ENCODE peak calls at places on chromosome 20, in four cellular contexts. One of them, this sample, is unnamed. For H3K4me1, the result is how much of the 10 kb centered on the place peaks cover.

GRCh38 chr20:23569570-23569969 is 1.3 kb upstream of the CST9L start:
- DNase-seq in ovary: no peak
- DNase-seq in psoas muscle: no peak
- DNase-seq in body of pancreas: no peak
- DNase-seq in this sample: no peak

GRCh38 chr20:39004508-39004907 is 42.4 kb downstream of the DHX35 start:
- DNase-seq in ovary: no peak
- DNase-seq in body of pancreas: peak
- DNase-seq in psoas muscle: no peak
- DNase-seq in this sample: no peak

GRCh38 chr20:4067600-4068261 is 52.4 kb upstream of the RNF24 start:
- DNase-seq in ovary: no peak
- DNase-seq in body of pancreas: no peak
- DNase-seq in psoas muscle: no peak
- DNase-seq in this sample: no peak

GRCh38 chr20:39829255-39829654 is 859.8 kb downstream of the MAFB start:
- DNase-seq in psoas muscle: no peak
- DNase-seq in body of pancreas: no peak
- DNase-seq in ovary: no peak
- DNase-seq in this sample: peak

GRCh38 chr20:48008850-48009535 is 223.7 kb upstream of the SULF2 start:
- DNase-seq in psoas muscle: no peak
- DNase-seq in ovary: no peak
- DNase-seq in body of pancreas: no peak
- DNase-seq in this sample: no peak

GRCh38 chr20:51388227-51388626 is 154.3 kb downstream of the NFATC2 start:
- DNase-seq in body of pancreas: no peak
- DNase-seq in psoas muscle: no peak
- DNase-seq in ovary: no peak
- DNase-seq in this sample: no peak

GRCh38 chr20:25227317-25227831 is 20.5 kb upstream of the PYGB start:
- DNase-seq in psoas muscle: no peak
- DNase-seq in body of pancreas: no peak
- DNase-seq in ovary: no peak
- DNase-seq in this sample: no peak

GRCh38 chr20:21693322-21693721 is 12.1 kb upstream of the PAX1 start:
- DNase-seq in psoas muscle: no peak
- DNase-seq in ovary: no peak
- DNase-seq in body of pancreas: no peak
- DNase-seq in this sample: no peak

GRCh38 chr20:63775096-63775978 is 35.8 kb downstream of the SLC2A4RG start:
- DNase-seq in ovary: peak
- DNase-seq in body of pancreas: peak
- DNase-seq in psoas muscle: peak
- DNase-seq in this sample: peak

GRCh38 chr20:63254237-63254535 is at the start of gene NKAIN4:
- DNase-seq in ovary: no peak
- DNase-seq in body of pancreas: no peak
- DNase-seq in psoas muscle: no peak
- DNase-seq in this sample: no peak

GRCh38 chr20:21048841-21049273 is 57.3 kb downstream of the LINC00237 start:
- DNase-seq in ovary: no peak
- DNase-seq in psoas muscle: peak
- DNase-seq in body of pancreas: peak
- DNase-seq in this sample: no peak

GRCh38 chr20:6920991-6921613 is 153.6 kb downstream of the BMP2 start:
- DNase-seq in body of pancreas: peak
- DNase-seq in ovary: no peak
- DNase-seq in psoas muscle: no peak
- DNase-seq in this sample: no peak
- H3K4me1 ChIP-seq in body of pancreas: under half
- H3K4me1 ChIP-seq in ovary: under half
- H3K4me1 ChIP-seq in psoas muscle: under half
- H3K4me1 ChIP-seq in this sample: under half

GRCh38 chr20:53678315-53678989 is 84.8 kb upstream of the ZNF217 start:
- DNase-seq in ovary: no peak
- DNase-seq in body of pancreas: no peak
- DNase-seq in psoas muscle: no peak
- DNase-seq in this sample: no peak

GRCh38 chr20:53678990-53679596 is 85.5 kb upstream of the ZNF217 start:
- DNase-seq in ovary: no peak
- DNase-seq in body of pancreas: no peak
- DNase-seq in psoas muscle: no peak
- DNase-seq in this sample: no peak

GRCh38 chr20:53677447-53678314 is 84.0 kb upstream of the ZNF217 start:
- DNase-seq in psoas muscle: no peak
- DNase-seq in ovary: no peak
- DNase-seq in body of pancreas: peak
- DNase-seq in this sample: peak

GRCh38 chr20:53681352-53682212 is 87.9 kb upstream of the ZNF217 start:
- DNase-seq in ovary: no peak
- DNase-seq in psoas muscle: no peak
- DNase-seq in body of pancreas: peak
- DNase-seq in this sample: no peak

GRCh38 chr20:53679597-53680309 is 86.1 kb upstream of the ZNF217 start:
- DNase-seq in psoas muscle: no peak
- DNase-seq in body of pancreas: no peak
- DNase-seq in ovary: no peak
- DNase-seq in this sample: no peak
- H3K27ac ChIP-seq in psoas muscle: no peak
- H3K27ac ChIP-seq in body of pancreas: no peak
- H3K27ac ChIP-seq in ovary: no peak
- H3K27ac ChIP-seq in this sample: no peak

GRCh38 chr20:19992996-19993908 is 23.9 kb upstream of the NAA20 start:
- DNase-seq in ovary: no peak
- DNase-seq in psoas muscle: no peak
- DNase-seq in body of pancreas: peak
- DNase-seq in this sample: peak
- H3K4me1 ChIP-seq in ovary: under half
- H3K4me1 ChIP-seq in psoas muscle: half or more
- H3K4me1 ChIP-seq in body of pancreas: under half
- H3K4me1 ChIP-seq in this sample: under half

DNA sequence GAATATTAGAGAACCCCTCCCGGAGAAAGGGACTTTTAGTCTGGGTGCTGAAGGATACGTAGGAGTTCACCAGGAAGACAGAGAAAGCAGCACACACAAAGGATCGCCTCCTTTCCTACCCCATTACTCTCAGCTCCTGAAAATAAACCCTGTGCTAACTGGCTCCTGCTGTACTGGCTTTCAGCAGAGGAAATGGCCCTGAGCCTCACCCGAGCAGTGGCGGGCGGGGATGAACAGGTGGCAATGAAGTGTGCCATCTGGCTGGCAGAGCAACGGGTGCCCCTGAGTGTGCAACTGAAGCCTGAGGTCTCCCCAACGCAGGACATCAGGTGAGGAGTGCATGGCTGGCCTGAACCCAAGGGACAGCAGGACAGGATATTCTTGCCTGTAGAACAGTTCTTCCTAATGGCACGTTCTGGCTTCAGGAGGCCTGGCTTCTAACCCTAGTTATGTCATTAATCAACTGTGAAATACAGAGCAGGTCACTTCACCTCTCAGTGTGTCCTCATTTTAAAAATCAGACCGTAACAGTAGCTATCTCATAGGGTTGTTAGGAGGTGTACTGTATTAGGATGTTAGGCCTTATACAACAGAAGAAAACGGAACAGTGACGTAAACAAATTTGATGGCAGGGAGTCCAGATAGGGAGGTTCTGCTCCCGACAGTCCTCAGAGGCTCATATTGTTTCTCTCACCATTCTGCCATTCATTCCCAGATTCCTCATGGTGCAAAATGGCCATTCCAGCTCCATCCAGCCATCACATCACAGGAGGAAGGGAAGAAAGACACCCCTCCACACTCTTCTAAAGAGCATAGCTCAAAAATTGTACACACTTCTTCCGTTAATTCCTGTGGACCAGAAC is 1.8 kb downstream of the RBCK1 start:
- DNase-seq in ovary: no peak
- DNase-seq in psoas muscle: peak
- DNase-seq in body of pancreas: peak
- DNase-seq in this sample: no peak
- H3K27ac ChIP-seq in ovary: no peak
- H3K27ac ChIP-seq in psoas muscle: peak
- H3K27ac ChIP-seq in body of pancreas: peak
- H3K27ac ChIP-seq in this sample: no peak

DNA sequence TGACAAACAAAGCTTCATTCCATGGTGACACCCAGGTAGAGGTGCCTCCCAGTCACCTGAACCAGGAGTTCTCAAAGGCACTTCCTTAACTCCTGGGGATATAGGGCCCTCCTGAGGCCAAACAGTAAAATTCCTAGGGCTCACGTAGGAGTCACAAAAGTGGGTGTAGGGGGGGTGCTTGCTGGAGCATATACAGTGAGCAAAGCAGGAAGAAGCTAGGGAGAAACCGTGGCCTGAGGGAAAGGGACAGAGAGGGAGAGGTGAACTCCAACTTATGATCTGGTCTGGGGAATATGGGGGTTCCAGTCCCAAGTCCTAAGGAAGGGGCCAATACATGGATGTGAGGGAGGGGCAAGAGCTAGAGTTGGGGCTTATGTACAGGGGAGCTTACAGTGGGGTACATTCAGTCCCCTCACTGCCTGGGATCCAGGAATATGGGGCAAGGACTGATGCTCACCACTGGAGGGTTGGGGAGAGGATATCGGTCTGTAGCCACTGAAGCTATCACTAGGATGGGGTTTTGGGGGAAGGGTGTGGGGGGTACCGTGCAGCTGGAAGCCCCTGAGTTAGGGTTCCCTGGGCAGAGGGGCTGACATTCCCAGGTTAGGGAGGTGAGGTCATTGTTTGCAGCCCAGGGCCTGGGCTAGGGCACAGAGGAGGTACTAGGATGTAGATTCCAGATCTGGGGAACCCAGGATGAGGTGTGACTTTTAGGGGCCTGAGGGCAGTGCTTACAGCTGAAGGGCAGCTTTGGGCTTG is 950 bp downstream of the PEDS1 start:
- DNase-seq in body of pancreas: peak
- DNase-seq in ovary: no peak
- DNase-seq in psoas muscle: no peak
- DNase-seq in this sample: peak
- H3K4me1 ChIP-seq in body of pancreas: half or more
- H3K4me1 ChIP-seq in ovary: under half
- H3K4me1 ChIP-seq in psoas muscle: under half
- H3K4me1 ChIP-seq in this sample: under half

GRCh38 chr20:5095454-5095853 is 24.3 kb downstream of the PCNA start:
- DNase-seq in body of pancreas: no peak
- DNase-seq in psoas muscle: no peak
- DNase-seq in ovary: no peak
- DNase-seq in this sample: no peak

GRCh38 chr20:5095931-5096330 is 23.8 kb downstream of the PCNA start:
- DNase-seq in ovary: no peak
- DNase-seq in psoas muscle: no peak
- DNase-seq in body of pancreas: no peak
- DNase-seq in this sample: no peak

GRCh38 chr20:5090191-5090590 is 29.6 kb downstream of the PCNA start:
- DNase-seq in ovary: no peak
- DNase-seq in body of pancreas: no peak
- DNase-seq in psoas muscle: no peak
- DNase-seq in this sample: no peak

GRCh38 chr20:5091902-5092301 is 27.9 kb downstream of the PCNA start:
- DNase-seq in ovary: no peak
- DNase-seq in psoas muscle: no peak
- DNase-seq in body of pancreas: no peak
- DNase-seq in this sample: no peak

DNA sequence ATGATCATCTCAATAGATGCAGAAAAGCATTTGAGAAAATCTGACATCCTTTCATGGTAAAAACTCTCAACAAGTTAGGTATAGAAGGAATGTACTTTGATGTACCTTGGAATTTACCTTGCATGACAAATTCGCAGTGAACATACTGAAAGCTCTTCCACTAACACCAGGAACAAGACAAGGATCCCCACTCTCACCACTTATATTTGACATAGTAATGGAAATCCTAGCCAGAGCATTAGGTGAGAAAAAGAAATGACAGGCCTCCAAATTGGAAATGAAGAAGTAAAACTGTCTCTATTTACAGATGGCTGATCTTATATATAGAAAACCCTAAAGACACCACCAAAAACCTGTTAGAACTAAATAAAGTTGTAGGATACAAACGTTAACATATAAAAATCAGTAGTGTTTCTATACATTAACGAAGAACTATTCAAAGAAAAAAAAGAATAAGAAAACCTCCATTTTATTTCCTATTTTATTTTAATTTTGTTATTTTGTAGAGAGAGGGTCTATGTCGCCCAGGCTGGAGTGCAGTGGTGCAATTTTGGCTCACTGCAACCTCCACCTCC is 26.9 kb downstream of the PCNA start:
- DNase-seq in body of pancreas: no peak
- DNase-seq in psoas muscle: no peak
- DNase-seq in ovary: no peak
- DNase-seq in this sample: no peak
- H3K27ac ChIP-seq in body of pancreas: no peak
- H3K27ac ChIP-seq in psoas muscle: no peak
- H3K27ac ChIP-seq in ovary: no peak
- H3K27ac ChIP-seq in this sample: no peak

GRCh38 chr20:54099894-54100293 is 29.5 kb upstream of the BCAS1 start:
- DNase-seq in ovary: no peak
- DNase-seq in body of pancreas: no peak
- DNase-seq in psoas muscle: no peak
- DNase-seq in this sample: no peak

GRCh38 chr20:54102543-54102942 is 32.1 kb upstream of the BCAS1 start:
- DNase-seq in psoas muscle: no peak
- DNase-seq in ovary: no peak
- DNase-seq in body of pancreas: no peak
- DNase-seq in this sample: no peak

GRCh38 chr20:54103067-54103761 is 32.8 kb upstream of the BCAS1 start:
- DNase-seq in psoas muscle: peak
- DNase-seq in body of pancreas: peak
- DNase-seq in ovary: peak
- DNase-seq in this sample: peak

GRCh38 chr20:54098044-54098443 is 27.6 kb upstream of the BCAS1 start:
- DNase-seq in ovary: no peak
- DNase-seq in psoas muscle: no peak
- DNase-seq in body of pancreas: no peak
- DNase-seq in this sample: no peak

GRCh38 chr20:54100563-54100962 is 30.2 kb upstream of the BCAS1 start:
- DNase-seq in body of pancreas: no peak
- DNase-seq in ovary: no peak
- DNase-seq in psoas muscle: no peak
- DNase-seq in this sample: no peak
- H3K4me1 ChIP-seq in body of pancreas: under half
- H3K4me1 ChIP-seq in ovary: under half
- H3K4me1 ChIP-seq in psoas muscle: under half
- H3K4me1 ChIP-seq in this sample: under half

This sample was measured in right cardiac atrium.